ENCODE peak calls at places on chromosomes 11 and 22, in seven cellular contexts. U is trophoblast cell, C is prostate gland, L is cardiac muscle cell, M is lower lobe of right lung, K is heart left ventricle, B is upper lobe of right lung. X is an unnamed sample. For H3K4me1, the result is how much of the 10 kb centered on the place peaks cover.

GRCh38 chr11:68441466-68442230 is 18.9 kb upstream of the PPP6R3 start:
- DNase-seq in U (peak), C (no peak), L (no peak), M (no peak), K (no peak), B (no peak), X (no peak)

GRCh38 chr11:43687120-43687791 is 6.7 kb downstream of the HSD17B12 start:
- DNase-seq in U (peak), C (no peak), L (peak), M (peak), K (peak), B (peak), X (peak)

GRCh38 chr11:76523147-76523546 is 78.3 kb downstream of the EMSY start:
- DNase-seq in U (no peak), C (no peak), L (no peak), M (no peak), K (no peak), B (no peak), X (no peak)

GRCh38 chr22:44489817-44490216 is 8.2 kb downstream of the RTL6 start:
- DNase-seq in U (no peak), C (no peak), L (no peak), M (no peak), K (no peak), B (no peak), X (peak)

GRCh38 chr11:123474994-123475393 is 44.9 kb downstream of the GRAMD1B start:
- DNase-seq in U (peak), C (no peak), L (no peak), M (no peak), K (no peak), B (no peak), X (no peak)

GRCh38 chr11:9273430-9274336 is 8.5 kb upstream of the DENND5A start:
- DNase-seq in U (peak), C (no peak), L (no peak), M (no peak), K (no peak), B (no peak), X (no peak)

GRCh38 chr11:18384157-18384641 is 10.2 kb upstream of the LDHA start:
- DNase-seq in U (peak), C (peak), L (peak), M (no peak), K (peak), B (peak), X (peak)

GRCh38 chr22:46774456-46775363 is 12.3 kb downstream of the TBC1D22A start:
- DNase-seq in U (no peak), C (no peak), L (no peak), M (no peak), K (no peak), B (no peak), X (no peak)

GRCh38 chr11:61162092-61162935 is 1.1 kb upstream of the VPS37C start:
- DNase-seq in U (peak), C (no peak), L (peak), M (no peak), K (no peak), B (no peak), X (no peak)

GRCh38 chr22:50209893-50210292 is 9.1 kb downstream of the SELENOO start:
- DNase-seq in U (peak), C (peak), L (peak), M (peak), K (peak), B (peak), X (no peak)

GRCh38 chr11:68546555-68546954 is 86.0 kb downstream of the PPP6R3 start:
- DNase-seq in U (no peak), C (no peak), L (no peak), M (peak), K (no peak), B (no peak), X (no peak)

GRCh38 chr11:120197254-120197891 is 13.5 kb upstream of the OAF start:
- DNase-seq in U (no peak), C (no peak), L (no peak), M (no peak), K (no peak), B (no peak), X (no peak)

DNA sequence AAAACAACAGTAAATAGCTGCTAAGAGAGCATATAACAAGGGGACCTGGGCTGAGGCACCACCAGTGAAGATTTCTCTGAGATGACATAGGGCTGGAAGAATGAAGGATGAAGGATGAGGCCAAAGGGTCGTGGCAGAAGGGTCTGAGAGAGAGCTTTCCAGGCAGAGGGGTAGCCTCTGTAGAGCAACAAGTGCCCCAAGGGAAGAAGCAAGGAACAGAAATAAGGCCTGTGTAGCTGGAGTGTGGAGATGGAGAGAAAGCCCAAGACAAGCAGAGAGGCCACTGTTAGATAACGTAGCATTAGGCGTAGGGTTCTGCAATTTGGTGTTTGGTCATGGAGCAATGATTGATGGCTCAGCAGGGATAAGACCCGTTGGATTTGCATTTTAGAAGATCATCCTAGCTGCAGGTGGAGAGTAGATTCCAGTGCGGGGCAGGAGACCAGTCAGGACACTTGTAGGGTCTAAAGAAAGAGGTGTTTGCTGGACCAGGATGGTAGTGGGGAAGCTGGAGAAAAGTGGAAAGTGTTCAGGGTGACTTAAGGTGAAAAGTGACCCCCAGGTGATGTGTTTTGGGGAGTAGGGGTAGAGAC is 47.6 kb downstream of the EXPH5 start:
- DNase-seq in U (no peak), C (no peak), L (no peak), M (no peak), K (no peak), B (no peak), X (no peak)
- H3K4me1 ChIP-seq in U (under half), C (under half), L (under half), M (under half), K (under half), B (under half), X (under half)

GRCh38 chr11:66168289-66168688 is 98.2 kb downstream of the PACS1 start:
- DNase-seq in U (no peak), C (no peak), L (no peak), M (no peak), K (no peak), B (no peak), X (no peak)
- H3K4me3 ChIP-seq in U (no peak), C (no peak), L (no peak), M (no peak), K (no peak), B (no peak), X (no peak)

GRCh38 chr22:29693671-29694070 is 26.1 kb upstream of the CABP7 start:
- DNase-seq in U (no peak), C (no peak), L (no peak), M (no peak), K (no peak), B (no peak), X (no peak)

GRCh38 chr22:29691636-29692326 is 28.0 kb upstream of the CABP7 start:
- DNase-seq in U (peak), C (no peak), L (no peak), M (no peak), K (no peak), B (no peak), X (no peak)

GRCh38 chr22:29695129-29695926 is 24.5 kb upstream of the CABP7 start:
- DNase-seq in U (no peak), C (peak), L (no peak), M (no peak), K (no peak), B (no peak), X (no peak)

GRCh38 chr22:29692327-29692640 is 27.5 kb upstream of the CABP7 start:
- DNase-seq in U (no peak), C (no peak), L (no peak), M (no peak), K (no peak), B (peak), X (no peak)

DNA sequence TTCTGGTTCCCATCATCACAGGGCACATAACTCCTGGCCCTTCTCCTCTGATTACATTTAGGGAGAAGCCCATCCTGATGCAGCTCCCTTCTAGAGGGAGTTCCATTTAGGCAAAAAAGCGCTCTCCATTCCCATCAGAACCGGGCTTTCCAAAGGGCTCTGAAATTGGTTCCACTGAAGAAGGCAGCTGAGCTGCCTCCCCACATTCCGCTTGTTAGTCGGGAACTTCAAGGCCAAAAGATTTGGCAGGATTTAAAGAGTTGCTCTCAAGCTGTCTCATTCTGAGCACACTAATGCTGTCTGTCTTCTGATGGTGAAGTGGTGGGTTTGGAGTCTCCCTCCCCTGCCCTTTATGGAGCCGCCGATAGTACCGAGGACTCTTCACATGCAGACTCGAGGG is 26.7 kb upstream of the CABP7 start:
- DNase-seq in U (no peak), C (no peak), L (no peak), M (no peak), K (no peak), B (no peak), X (no peak)
- H3K4me1 ChIP-seq in U (under half), C (under half), L (under half), M (under half), K (under half), B (under half), X (under half)

GRCh38 chr22:20430641-20431519 is 6.7 kb downstream of the SCARF2 start:
- DNase-seq in U (peak), C (peak), L (peak), M (peak), K (peak), B (peak), X (peak)

GRCh38 chr22:20427945-20428417 is 9.6 kb downstream of the SCARF2 start:
- DNase-seq in U (no peak), C (no peak), L (no peak), M (peak), K (no peak), B (peak), X (no peak)

GRCh38 chr22:20428496-20429253 is 8.9 kb downstream of the SCARF2 start:
- DNase-seq in U (no peak), C (no peak), L (no peak), M (peak), K (no peak), B (no peak), X (no peak)

GRCh38 chr22:20430101-20430640 is 7.5 kb downstream of the SCARF2 start:
- DNase-seq in U (peak), C (no peak), L (no peak), M (peak), K (no peak), B (peak), X (no peak)

DNA sequence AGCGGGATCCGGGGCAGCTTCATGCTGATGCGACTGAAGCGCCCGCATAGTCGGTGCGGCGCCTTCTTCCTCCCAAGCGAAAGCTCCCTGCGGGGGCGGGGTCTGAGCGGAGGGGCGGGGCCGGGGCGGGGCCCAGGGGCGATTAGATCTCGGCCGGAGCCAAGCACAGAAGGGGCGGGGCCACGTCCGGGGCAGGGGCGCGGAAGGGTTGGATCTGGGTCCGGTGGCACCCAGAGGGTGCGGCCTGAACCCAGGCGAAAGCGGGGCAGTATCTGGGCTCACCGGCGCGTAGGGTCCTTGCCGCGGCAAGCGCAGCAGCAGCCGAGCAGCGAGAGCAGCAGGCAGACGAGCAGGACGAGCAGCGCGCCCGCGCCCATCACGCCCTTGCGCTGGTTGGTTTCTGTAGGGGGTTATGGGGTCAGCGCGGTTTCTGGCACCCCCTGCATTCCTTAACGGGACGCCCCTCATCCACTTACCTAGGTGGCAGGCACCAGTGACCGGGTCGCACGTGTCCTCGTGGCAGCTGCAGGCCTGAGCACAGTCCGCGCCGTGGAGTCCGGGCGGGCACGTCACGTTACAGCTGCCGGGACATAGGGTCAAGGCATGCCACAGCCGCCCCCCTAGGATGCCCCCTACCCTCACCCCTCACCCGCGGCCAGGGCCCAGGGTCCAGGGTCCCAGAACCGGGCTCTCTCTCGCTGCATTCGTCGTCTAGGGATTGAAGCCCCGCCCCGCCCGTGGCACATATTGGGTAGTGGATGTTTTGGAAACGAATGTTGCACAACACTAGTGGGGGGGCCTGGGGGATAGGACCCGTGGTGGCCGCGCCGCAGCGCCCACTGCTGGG is 8.1 kb downstream of the SCARF2 start:
- DNase-seq in U (peak), C (no peak), L (peak), M (peak), K (peak), B (peak), X (peak)
- H3K4me3 ChIP-seq in U (no peak), C (no peak), L (peak), M (peak), K (no peak), B (peak), X (peak)

GRCh38 chr11:8094656-8095055 is 13.6 kb downstream of the TUB start:
- DNase-seq in U (no peak), C (no peak), L (no peak), M (no peak), K (no peak), B (no peak), X (peak)
- H3K4me1 ChIP-seq in U (under half), C (under half), L (under half), M (under half), K (under half), B (under half), X (under half)

GRCh38 chr11:21928834-21929233 is 264.1 kb upstream of the ANO5 start:
- DNase-seq in U (no peak), C (no peak), L (no peak), M (no peak), K (no peak), B (no peak), X (no peak)
- H3K4me3 ChIP-seq in U (no peak), C (no peak), L (no peak), M (no peak), K (no peak), B (no peak), X (no peak)

DNA sequence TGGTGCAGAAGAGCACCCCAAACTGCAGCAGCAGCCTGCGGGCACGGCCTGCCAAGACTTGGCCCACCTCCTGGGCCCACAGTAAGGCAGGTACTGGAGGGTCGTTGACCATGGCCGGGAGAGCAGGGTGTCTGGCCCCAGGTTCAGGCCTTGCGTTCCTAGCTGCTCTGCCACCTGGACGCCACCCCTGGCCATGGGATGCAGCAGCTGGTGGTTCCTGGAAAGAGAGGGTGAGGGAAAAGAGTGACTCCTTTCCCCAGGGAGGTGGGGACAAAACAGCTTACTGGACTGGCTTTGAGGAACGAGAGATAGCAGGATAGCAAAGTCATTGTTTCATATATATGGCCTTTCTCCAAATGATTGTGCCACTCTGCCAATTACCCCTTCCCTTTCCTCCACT is 1.8 kb downstream of the BSCL2 start:
- DNase-seq in U (no peak), C (no peak), L (no peak), M (no peak), K (no peak), B (peak), X (no peak)
- H3K4me1 ChIP-seq in U (under half), C (under half), L (under half), M (under half), K (under half), B (under half), X (under half)

GRCh38 chr11:30481816-30482215 is 104.3 kb downstream of the MPPED2 start:
- DNase-seq in U (no peak), C (no peak), L (no peak), M (no peak), K (no peak), B (no peak), X (no peak)
- H3K4me3 ChIP-seq in U (no peak), C (no peak), L (no peak), M (no peak), K (no peak), B (no peak), X (no peak)

GRCh38 chr22:40202225-40202944 is 24.7 kb downstream of the TNRC6B start:
- DNase-seq in U (no peak), C (no peak), L (peak), M (no peak), K (no peak), B (no peak), X (no peak)

GRCh38 chr22:40204331-40205116 is 26.8 kb downstream of the TNRC6B start:
- DNase-seq in U (peak), C (no peak), L (no peak), M (no peak), K (no peak), B (no peak), X (no peak)

GRCh38 chr22:40209945-40210485 is 32.3 kb downstream of the TNRC6B start:
- DNase-seq in U (no peak), C (no peak), L (no peak), M (no peak), K (no peak), B (no peak), X (no peak)

GRCh38 chr22:40203568-40203967 is 25.8 kb downstream of the TNRC6B start:
- DNase-seq in U (no peak), C (no peak), L (no peak), M (no peak), K (no peak), B (no peak), X (no peak)

GRCh38 chr22:40206561-40206960 is 28.8 kb downstream of the TNRC6B start:
- DNase-seq in U (no peak), C (no peak), L (no peak), M (no peak), K (no peak), B (no peak), X (no peak)
- H3K4me1 ChIP-seq in U (under half), C (under half), L (under half), M (half or more), K (half or more), B (half or more), X (half or more)

DNA sequence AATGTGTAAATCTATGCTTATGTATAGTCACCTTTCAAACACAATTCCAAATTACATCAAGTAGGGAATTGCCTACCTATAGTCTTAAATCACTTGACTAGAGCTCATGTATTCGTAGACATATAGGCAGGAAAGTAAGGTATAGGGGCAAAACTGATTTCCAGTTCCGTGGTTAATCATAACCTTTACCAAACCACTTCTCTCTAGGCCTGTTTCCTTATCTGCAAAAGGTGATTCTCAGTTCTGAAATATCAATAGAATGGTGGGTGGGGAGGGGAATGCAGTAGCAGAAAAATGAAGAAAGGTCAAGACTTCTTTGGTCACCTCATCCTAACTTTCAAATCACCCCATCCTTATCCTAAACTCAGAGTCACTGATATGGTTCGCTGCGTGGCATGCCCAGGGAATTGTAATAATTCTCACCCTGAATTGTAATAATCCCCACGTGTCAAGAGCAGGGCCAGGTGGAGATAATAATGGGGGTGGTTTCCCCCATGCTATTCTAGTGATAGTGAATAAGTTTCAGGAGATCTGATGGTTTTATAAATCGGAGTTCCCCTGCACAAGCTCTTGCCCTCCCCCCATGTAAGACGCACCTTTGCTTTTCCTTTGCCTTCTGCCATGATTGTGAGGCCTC is 1.9 kb upstream of the ANO5 start:
- DNase-seq in U (no peak), C (no peak), L (no peak), M (no peak), K (no peak), B (no peak), X (no peak)
- H3K4me3 ChIP-seq in U (no peak), C (no peak), L (no peak), M (no peak), K (no peak), B (no peak), X (no peak)

X was measured in right atrium auricular region.